ENCODE peak calls at places on chromosome 2, in six cellular contexts. Z is AG04449, B is mesenchymal stem cell, J is brain microvascular endothelial cell, P is epithelial cell of proximal tubule, V is fibroblast of lung. L is an unnamed sample.

GRCh38 chr2:241734467-241735208 is at the start of gene D2HGDH:
- DNase-seq in Z (no peak), B (peak), J (peak), P (no peak), V (peak), L (peak)

GRCh38 chr2:112085916-112086669 is 31.0 kb downstream of the TMEM87B start:
- DNase-seq in Z (no peak), B (no peak), J (no peak), P (no peak), V (no peak), L (no peak)

GRCh38 chr2:218407717-218408116 is 8.0 kb downstream of the CTDSP1 start:
- DNase-seq in Z (no peak), B (no peak), J (no peak), P (no peak), V (no peak), L (no peak)

GRCh38 chr2:170394988-170395387 is 217.0 kb downstream of the MYO3B start:
- DNase-seq in Z (no peak), B (peak), J (no peak), P (no peak), V (no peak), L (peak)

GRCh38 chr2:39723946-39724827 is 54.9 kb downstream of the THUMPD2 start:
- DNase-seq in Z (no peak), B (no peak), J (no peak), P (peak), V (peak), L (peak)

GRCh38 chr2:200483729-200484198 is 26.1 kb downstream of the KCTD18 start:
- DNase-seq in Z (no peak), B (peak), J (no peak), P (no peak), V (peak), L (peak)

GRCh38 chr2:197152451-197153228 is 157.9 kb downstream of the ANKRD44 start:
- DNase-seq in Z (peak), B (peak), J (peak), P (no peak), V (peak), L (peak)

GRCh38 chr2:46086578-46087070 is 210.6 kb upstream of the EPAS1 start:
- DNase-seq in Z (no peak), B (no peak), J (no peak), P (no peak), V (no peak), L (no peak)

GRCh38 chr2:199230091-199230490 is 227.6 kb downstream of the SATB2 start:
- DNase-seq in Z (no peak), B (no peak), J (no peak), P (no peak), V (peak), L (no peak)

GRCh38 chr2:47086571-47086970 is 68.5 kb downstream of the STPG4 start:
- DNase-seq in Z (no peak), B (peak), J (no peak), P (no peak), V (peak), L (no peak)

GRCh38 chr2:98372121-98372520 is 25.9 kb downstream of the CNGA3 start:
- DNase-seq in Z (no peak), B (no peak), J (no peak), P (no peak), V (no peak), L (no peak)

GRCh38 chr2:142325870-142326269 is 195.1 kb upstream of the LRP1B start:
- DNase-seq in Z (no peak), B (no peak), J (no peak), P (no peak), V (no peak), L (no peak)

GRCh38 chr2:134883552-134884293 is 34.9 kb upstream of the CCNT2 start:
- DNase-seq in Z (no peak), B (no peak), J (no peak), P (no peak), V (no peak), L (no peak)

GRCh38 chr2:160415991-160416390 is 77.6 kb downstream of the RBMS1 start:
- DNase-seq in Z (no peak), B (peak), J (peak), P (no peak), V (peak), L (no peak)

GRCh38 chr2:192499476-192499875 is 304.7 kb upstream of the TMEFF2 start:
- DNase-seq in Z (no peak), B (peak), J (no peak), P (peak), V (peak), L (peak)

GRCh38 chr2:122627388-122627787 is 871.9 kb downstream of the TSN start:
- DNase-seq in Z (no peak), B (peak), J (peak), P (no peak), V (peak), L (peak)

GRCh38 chr2:27854224-27854623 is 36.0 kb downstream of the RBKS start:
- DNase-seq in Z (no peak), B (no peak), J (no peak), P (no peak), V (no peak), L (no peak)

GRCh38 chr2:28583899-28584553 is 88.2 kb downstream of the PLB1 start:
- DNase-seq in Z (peak), B (peak), J (peak), P (peak), V (peak), L (peak)

GRCh38 chr2:98476192-98476868 is 31.7 kb downstream of the INPP4A start:
- DNase-seq in Z (no peak), B (no peak), J (no peak), P (no peak), V (no peak), L (no peak)

GRCh38 chr2:98012561-98012979 is 16.8 kb upstream of the TMEM131 start:
- DNase-seq in Z (no peak), B (no peak), J (no peak), P (no peak), V (no peak), L (peak)

GRCh38 chr2:240905176-240905781 is 857 bp upstream of the CROCC2 start:
- DNase-seq in Z (no peak), B (no peak), J (no peak), P (no peak), V (no peak), L (no peak)

GRCh38 chr2:222862068-222862914 is 1.5 kb downstream of the ACSL3 start:
- DNase-seq in Z (no peak), B (peak), J (no peak), P (no peak), V (peak), L (peak)

GRCh38 chr2:27897755-27898154 is 7.2 kb downstream of the BABAM2 start:
- DNase-seq in Z (no peak), B (no peak), J (no peak), P (no peak), V (no peak), L (no peak)

GRCh38 chr2:190179754-190180312 is 117.3 kb upstream of the MSTN start:
- DNase-seq in Z (no peak), B (no peak), J (no peak), P (no peak), V (no peak), L (no peak)

GRCh38 chr2:217332866-217333265 is 473.0 kb upstream of the TNP1 start:
- DNase-seq in Z (no peak), B (no peak), J (no peak), P (no peak), V (no peak), L (no peak)

GRCh38 chr2:96617012-96617411 is 21.1 kb downstream of the KANSL3 start:
- DNase-seq in Z (no peak), B (no peak), J (no peak), P (no peak), V (no peak), L (no peak)

GRCh38 chr2:101644842-101645383 is 52.6 kb upstream of the MAP4K4 start:
- DNase-seq in Z (no peak), B (no peak), J (no peak), P (no peak), V (no peak), L (no peak)

GRCh38 chr2:122754561-122754960 is 999.1 kb downstream of the TSN start:
- DNase-seq in Z (no peak), B (no peak), J (no peak), P (no peak), V (no peak), L (no peak)

GRCh38 chr2:190791983-190792575 is 88.5 kb upstream of the GLS start:
- DNase-seq in Z (no peak), B (peak), J (no peak), P (no peak), V (no peak), L (no peak)

GRCh38 chr2:201070966-201071304 is 536 bp downstream of the HYCC2 start:
- DNase-seq in Z (no peak), B (peak), J (no peak), P (no peak), V (peak), L (no peak)

GRCh38 chr2:49940616-49941015 is 786.3 kb upstream of the FSHR start:
- DNase-seq in Z (no peak), B (peak), J (no peak), P (no peak), V (no peak), L (no peak)

GRCh38 chr2:88181511-88181910 is 11.4 kb downstream of the THNSL2 start:
- DNase-seq in Z (peak), B (peak), J (peak), P (peak), V (peak), L (peak)

GRCh38 chr2:155377931-155378444 is 679.5 kb downstream of the KCNJ3 start:
- DNase-seq in Z (no peak), B (no peak), J (peak), P (no peak), V (peak), L (peak)

GRCh38 chr2:170563401-170563800 is 151.7 kb upstream of the SP5 start:
- DNase-seq in Z (no peak), B (no peak), J (no peak), P (no peak), V (no peak), L (no peak)

GRCh38 chr2:10043256-10043905 is at the start of gene KLF11:
- DNase-seq in Z (no peak), B (peak), J (peak), P (no peak), V (peak), L (peak)

GRCh38 chr2:17578466-17578928 is 38.0 kb downstream of the VSNL1 start:
- DNase-seq in Z (no peak), B (no peak), J (no peak), P (no peak), V (no peak), L (no peak)

GRCh38 chr2:239369631-239370161 is 31.1 kb downstream of the HDAC4 start:
- DNase-seq in Z (peak), B (no peak), J (peak), P (no peak), V (no peak), L (no peak)

GRCh38 chr2:128308284-128308731 is 10.4 kb downstream of the HS6ST1 start:
- DNase-seq in Z (no peak), B (no peak), J (no peak), P (no peak), V (no peak), L (no peak)

GRCh38 chr2:197515277-197515797 is 529 bp upstream of the MOB4 start:
- DNase-seq in Z (no peak), B (peak), J (no peak), P (no peak), V (no peak), L (no peak)

GRCh38 chr2:182980115-182980514 is 58.1 kb downstream of the NCKAP1 start:
- DNase-seq in Z (no peak), B (peak), J (no peak), P (peak), V (peak), L (peak)

DNA sequence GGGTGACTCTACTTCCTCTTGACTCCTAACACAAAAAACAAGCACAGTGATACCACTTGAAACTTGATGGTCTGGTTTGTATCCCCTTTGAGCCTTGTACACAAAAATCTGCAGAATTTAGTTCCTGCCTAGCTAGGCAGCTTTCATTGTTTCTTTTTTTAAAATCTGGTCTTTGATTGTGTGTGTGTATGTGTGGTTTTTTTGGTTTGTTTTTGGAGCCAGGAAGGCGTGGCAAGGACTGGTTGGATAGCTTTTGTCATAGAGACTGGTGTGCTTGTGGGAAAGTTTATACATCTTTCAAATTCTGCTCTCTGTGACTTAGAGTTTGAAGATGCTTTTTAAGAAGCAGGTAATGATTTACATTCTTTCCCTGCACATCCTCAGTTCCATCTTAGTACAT is 127.4 kb downstream of the TANC1 start:
- DNase-seq in Z (no peak), B (no peak), J (no peak), P (no peak), V (no peak), L (no peak)
- H3K4me3 ChIP-seq in Z (no peak), B (no peak), J (no peak), P (no peak), V (no peak), L (no peak)

GRCh38 chr2:177405029-177405692 is 12.6 kb downstream of the AGPS start:
- DNase-seq in Z (no peak), B (no peak), J (no peak), P (no peak), V (no peak), L (peak)
- H3K4me3 ChIP-seq in Z (no peak), B (no peak), J (no peak), P (no peak), V (no peak), L (no peak)

GRCh38 chr2:55022486-55022885 is 27.8 kb downstream of the RTN4 start:
- DNase-seq in Z (no peak), B (no peak), J (no peak), P (no peak), V (no peak), L (no peak)

GRCh38 chr2:55025627-55026026 is 24.6 kb downstream of the RTN4 start:
- DNase-seq in Z (no peak), B (no peak), J (no peak), P (no peak), V (no peak), L (no peak)

GRCh38 chr2:55026202-55026601 is 24.0 kb downstream of the RTN4 start:
- DNase-seq in Z (no peak), B (peak), J (no peak), P (no peak), V (no peak), L (peak)

GRCh38 chr2:55027226-55027625 is 23.0 kb downstream of the RTN4 start:
- DNase-seq in Z (no peak), B (no peak), J (no peak), P (no peak), V (no peak), L (no peak)

DNA sequence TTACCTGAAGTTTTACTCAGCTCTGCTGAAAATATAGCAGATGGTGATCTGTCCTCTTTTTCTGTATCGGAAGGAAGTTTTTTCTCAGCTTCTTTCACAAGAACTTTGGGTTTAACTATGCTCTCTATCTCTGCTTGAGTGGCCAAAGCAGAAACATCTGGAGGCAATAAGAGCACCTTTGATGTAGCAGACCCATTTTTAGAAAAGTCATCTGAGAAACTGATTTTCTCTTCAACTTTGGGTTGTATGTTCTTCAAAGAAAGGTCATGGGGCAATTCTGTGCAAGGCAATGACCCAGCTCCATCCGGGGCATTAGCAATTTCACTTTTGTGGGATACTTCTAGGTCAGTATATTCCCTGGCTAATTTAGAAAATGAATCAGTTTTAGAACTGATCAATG is 25.2 kb downstream of the RTN4 start:
- DNase-seq in Z (no peak), B (no peak), J (no peak), P (no peak), V (no peak), L (no peak)
- H3K4me3 ChIP-seq in Z (no peak), B (no peak), J (no peak), P (no peak), V (no peak), L (no peak)

DNA sequence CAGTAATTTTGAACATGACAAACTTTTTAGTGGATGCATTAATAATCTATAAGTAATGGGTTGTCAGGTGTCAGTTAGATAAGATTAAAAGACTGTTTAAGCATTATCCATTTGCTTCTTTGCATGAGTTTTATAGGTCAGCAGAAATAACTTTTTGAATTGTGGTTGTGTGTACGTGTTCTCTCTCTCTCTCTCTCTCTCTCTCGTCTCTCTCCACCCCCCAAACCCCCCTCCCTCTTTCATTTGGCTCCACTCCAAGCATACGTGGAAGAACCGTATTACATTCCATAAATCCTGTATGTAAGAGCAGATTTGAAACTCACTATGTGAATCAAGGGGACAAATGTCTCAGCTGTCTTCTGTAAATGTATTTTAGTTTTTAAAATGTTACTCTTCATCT is 120.2 kb downstream of the MEIS1 start:
- DNase-seq in Z (no peak), B (peak), J (no peak), P (no peak), V (peak), L (peak)
- H3K4me3 ChIP-seq in Z (no peak), B (peak), J (no peak), P (no peak), V (peak), L (no peak)

DNA sequence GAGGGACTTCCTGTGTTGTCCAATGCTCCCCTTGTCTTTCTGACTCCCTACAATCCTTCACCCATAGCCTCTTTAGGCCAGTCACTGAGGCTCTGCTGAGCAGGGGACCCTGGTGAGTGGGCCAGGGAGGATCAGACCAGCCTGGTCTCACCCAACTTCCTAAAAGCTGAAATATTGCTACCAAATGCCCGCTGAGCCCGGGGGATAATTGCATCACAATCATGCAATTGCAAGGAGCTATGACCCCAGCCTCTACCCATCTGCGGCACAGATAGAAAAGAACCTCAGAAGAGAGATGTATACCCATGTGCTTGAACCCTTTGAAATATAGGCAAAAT is 3.7 kb upstream of the SP100 start:
- DNase-seq in Z (no peak), B (no peak), J (no peak), P (no peak), V (no peak), L (no peak)
- H3K4me3 ChIP-seq in Z (peak), B (peak), J (peak), P (peak), V (peak), L (peak)

DNA sequence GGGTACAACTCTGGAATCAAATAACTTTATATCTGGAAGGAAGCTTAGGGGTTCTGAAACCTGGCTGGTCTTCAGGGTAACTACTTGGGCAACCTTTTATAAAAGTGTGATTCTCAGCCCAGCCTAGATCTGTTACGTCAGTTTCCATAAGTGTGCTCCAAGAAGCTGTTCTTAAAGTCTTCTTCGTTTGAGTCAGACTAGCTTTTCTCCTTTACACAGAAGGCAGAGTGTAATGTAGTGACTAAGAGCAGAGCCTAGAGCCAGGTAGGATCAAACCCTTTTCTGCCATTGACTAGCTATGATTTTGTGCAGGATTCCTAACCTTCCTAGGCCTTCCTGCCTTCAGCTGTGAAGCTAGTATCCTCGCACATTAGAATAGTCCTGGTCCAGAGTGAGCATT is 5.8 kb downstream of the ITGA6 start:
- DNase-seq in Z (no peak), B (no peak), J (no peak), P (no peak), V (no peak), L (no peak)
- H3K4me3 ChIP-seq in Z (no peak), B (no peak), J (no peak), P (no peak), V (no peak), L (no peak)

L was measured in choroid plexus epithelial cell.